ENCODE peak calls at places on chromosomes 4 and X, in four cellular contexts. Q is heart left ventricle, Z is glutamatergic neuron, T is endothelial cell of umbilical vein. S is an unnamed sample.

GRCh38 chrX:17944833-17945497 is 83.9 kb upstream of the RAI2 start:
- DNase-seq in Q (no peak), Z (no peak), T (peak), S (peak)

GRCh38 chr4:130026185-130026584 is 930.2 kb downstream of the C4orf33 start:
- DNase-seq in T (no peak), Z (no peak), Q (no peak), S (no peak)

GRCh38 chr4:47221721-47222120 is 190.4 kb downstream of the GABRB1 start:
- DNase-seq in T (no peak), Z (no peak), Q (no peak), S (no peak)

GRCh38 chr4:19823781-19824180 is 427.9 kb upstream of the SLIT2 start:
- DNase-seq in Q (no peak), T (no peak), Z (no peak), S (no peak)

GRCh38 chr4:121863787-121864186 is 6.5 kb downstream of the BBS7 start:
- DNase-seq in Q (no peak), Z (no peak), T (no peak), S (no peak)

GRCh38 chr4:8269535-8270417 is at the start of gene HTRA3:
- DNase-seq in Z (no peak), Q (peak), T (peak), S (peak)

GRCh38 chr4:3284734-3285557 is 7.9 kb upstream of the RGS12 start:
- DNase-seq in Q (no peak), T (no peak), Z (no peak), S (no peak)

GRCh38 chr4:84498203-84499026 is 677 bp downstream of the NKX6-1 start:
- DNase-seq in T (peak), Q (no peak), Z (peak), S (no peak)

GRCh38 chr4:6561706-6562371 is 13.2 kb upstream of the MAN2B2 start:
- DNase-seq in Z (no peak), Q (no peak), T (no peak), S (no peak)

GRCh38 chr4:35900608-35901243 is 343.6 kb downstream of the ARAP2 start:
- DNase-seq in Z (no peak), Q (no peak), T (no peak), S (no peak)

GRCh38 chrX:23548164-23548563 is 119.1 kb upstream of the PRDX4 start:
- DNase-seq in Z (no peak), T (no peak), Q (no peak), S (no peak)

GRCh38 chrX:18353931-18354368 is 538 bp downstream of the SCML2 start:
- DNase-seq in T (no peak), Q (no peak), Z (peak), S (peak)

GRCh38 chr4:8771666-8772065 is 100.0 kb downstream of the HMX1 start:
- DNase-seq in T (no peak), Z (peak), Q (no peak), S (no peak)

GRCh38 chr4:34176609-34177008 is 2067.7 kb downstream of the ARAP2 start:
- DNase-seq in Z (no peak), Q (no peak), T (no peak), S (no peak)

GRCh38 chr4:6546681-6547447 is 28.1 kb upstream of the MAN2B2 start:
- DNase-seq in T (peak), Z (peak), Q (peak), S (peak)

GRCh38 chrX:7444967-7445366 is 297.0 kb upstream of the PUDP start:
- DNase-seq in Q (no peak), T (no peak), Z (no peak), S (no peak)

GRCh38 chr4:160835789-160836188 is 1328.0 kb downstream of the FSTL5 start:
- DNase-seq in Z (no peak), Q (no peak), T (no peak), S (no peak)

GRCh38 chr4:99166544-99166943 is 22.4 kb upstream of the ADH4 start:
- DNase-seq in T (no peak), Q (no peak), Z (no peak), S (no peak)

GRCh38 chr4:1601533-1601835 is 82.6 kb downstream of the FAM53A start:
- DNase-seq in T (no peak), Z (no peak), Q (no peak), S (no peak)

GRCh38 chr4:29295280-29295679 is 1424.9 kb upstream of the PCDH7 start:
- DNase-seq in Q (no peak), T (peak), Z (no peak), S (no peak)

GRCh38 chr4:151408380-151408629 is 671 bp upstream of the FHIP1A start:
- DNase-seq in T (no peak), Q (no peak), Z (no peak), S (no peak)

GRCh38 chr4:151409470-151410313 is 716 bp downstream of the FHIP1A start:
- DNase-seq in Q (no peak), Z (no peak), T (no peak), S (no peak)

GRCh38 chr4:151407466-151408379 is 1.3 kb upstream of the FHIP1A start:
- DNase-seq in Q (peak), Z (no peak), T (no peak), S (no peak)

GRCh38 chr4:151408630-151409469 is at the start of gene FHIP1A:
- DNase-seq in Q (peak), T (peak), Z (peak), S (peak)

GRCh38 chr4:151407018-151407417 is 2.0 kb upstream of the FHIP1A start:
- DNase-seq in Z (no peak), T (no peak), Q (no peak), S (no peak)
- TF ChIP-seq CTCF in Z (no peak), T (no peak), Q (no peak), S (no peak)

DNA sequence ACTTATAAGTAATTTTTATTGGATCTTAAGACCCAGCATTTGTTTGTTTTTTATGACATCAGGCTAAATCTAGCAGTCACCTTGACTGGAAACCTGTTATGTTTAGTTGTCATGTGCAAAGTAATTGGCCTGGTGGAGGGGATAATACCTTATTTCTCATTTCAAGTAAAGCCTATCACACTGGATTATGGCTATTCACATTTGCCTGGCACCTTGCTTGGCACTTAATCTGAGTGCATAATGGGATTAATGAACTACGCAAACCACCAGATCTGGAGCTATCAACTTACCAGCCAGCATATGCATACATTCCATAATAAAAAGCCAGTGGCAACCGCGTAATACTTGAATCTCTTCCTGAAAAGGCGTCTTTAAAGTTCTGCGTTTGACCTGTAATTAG is 23.2 kb downstream of the SLC7A11 start:
- DNase-seq in T (no peak), Q (no peak), Z (no peak), S (no peak)
- TF ChIP-seq CTCF in T (no peak), Q (no peak), Z (no peak), S (no peak)

GRCh38 chr4:21512351-21512750 is 436.2 kb downstream of the KCNIP4 start:
- DNase-seq in T (peak), Q (no peak), Z (no peak), S (peak)
- TF ChIP-seq CTCF in T (peak), Q (no peak), Z (peak), S (peak)

DNA sequence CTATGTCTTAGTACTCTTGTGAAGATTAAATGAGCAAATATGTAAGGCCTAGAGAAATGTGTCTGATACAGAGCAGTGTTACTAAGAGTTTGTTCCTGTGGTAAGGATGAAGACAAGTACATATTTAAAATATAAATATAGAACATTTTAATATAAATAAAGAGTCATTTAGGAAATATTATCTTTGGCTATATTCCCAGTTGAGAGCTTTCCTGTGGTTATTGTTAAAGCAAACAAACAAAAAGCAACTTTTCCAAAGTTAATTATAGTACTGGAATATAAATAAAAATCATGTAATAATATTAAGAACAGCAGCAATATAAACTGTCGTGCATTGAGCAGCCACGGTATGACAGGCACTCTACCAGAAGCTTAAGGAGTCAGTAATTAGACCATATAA is 472.5 kb downstream of the INPP4B start:
- DNase-seq in T (peak), Q (no peak), Z (no peak), S (no peak)
- TF ChIP-seq CTCF in T (no peak), Q (no peak), Z (no peak), S (no peak)

GRCh38 chr4:184722798-184723197 is 11.1 kb downstream of the CENPU start:
- DNase-seq in Z (no peak), T (no peak), Q (no peak), S (no peak)
- TF ChIP-seq CTCF in Z (no peak), T (no peak), Q (no peak), S (no peak)

GRCh38 chr4:39406763-39407583 is at the start of gene KLB:
- DNase-seq in T (no peak), Z (peak), Q (no peak), S (no peak)

GRCh38 chr4:39407584-39407885 is 805 bp downstream of the KLB start:
- DNase-seq in T (no peak), Z (no peak), Q (no peak), S (no peak)

GRCh38 chr4:39415678-39416283 is 9.1 kb downstream of the KLB start:
- DNase-seq in Q (no peak), T (no peak), Z (no peak), S (no peak)

DNA sequence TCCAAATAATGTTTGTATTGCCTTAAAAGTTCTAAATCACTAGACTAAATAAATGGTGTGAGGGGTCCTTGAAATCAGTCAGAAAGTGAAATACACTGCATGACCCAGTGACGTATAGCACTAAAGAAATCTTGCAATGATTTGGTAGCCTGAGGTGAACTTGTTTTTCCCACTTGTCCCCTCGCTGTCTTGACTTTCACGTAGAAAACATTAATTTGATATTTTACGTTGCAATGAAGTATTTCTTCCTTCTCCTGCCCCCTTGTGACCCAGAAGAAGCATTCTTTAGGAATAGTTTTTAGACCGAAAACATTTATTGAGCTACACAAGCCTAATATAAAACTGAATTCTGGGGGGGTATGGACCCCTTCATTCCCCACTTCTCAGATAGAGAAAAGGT is 3.7 kb downstream of the KLB start:
- DNase-seq in T (peak), Q (no peak), Z (no peak), S (no peak)
- TF ChIP-seq CTCF in T (no peak), Q (no peak), Z (no peak), S (no peak)

DNA sequence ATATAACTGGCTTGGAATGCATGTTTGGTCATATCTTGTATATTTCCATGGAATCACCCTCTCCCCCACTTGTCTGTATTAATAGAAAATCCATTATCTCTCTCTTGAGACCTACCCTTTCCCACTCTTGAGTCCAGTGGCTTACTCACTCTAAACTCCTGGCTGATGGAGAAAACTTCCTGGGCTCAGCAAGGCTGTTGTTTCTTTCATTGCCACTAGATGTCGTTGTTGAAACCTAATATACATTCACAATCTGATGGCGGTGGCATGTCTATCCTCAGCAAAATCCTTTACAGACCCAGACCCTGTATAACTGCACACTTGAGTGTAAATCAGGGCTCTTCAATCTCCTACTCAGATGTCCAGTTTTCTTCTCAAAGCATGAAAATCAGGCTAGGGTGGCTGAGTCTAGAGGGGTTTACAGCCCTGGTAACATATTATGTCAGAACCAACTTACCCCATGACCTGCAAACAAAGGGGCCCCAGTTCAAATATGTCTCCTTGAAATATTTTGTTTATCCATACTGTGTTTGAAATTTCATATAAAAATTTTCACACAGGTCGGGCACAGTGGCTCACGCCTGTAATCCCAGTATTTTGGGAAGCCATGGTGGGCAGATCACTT is 70.0 kb upstream of the FAM241A start:
- DNase-seq in Z (no peak), Q (no peak), T (peak), S (peak)
- TF ChIP-seq CTCF in Z (peak), Q (peak), T (peak), S (peak)

GRCh38 chr4:152063301-152064235 is 302.8 kb upstream of the GATB start:
- DNase-seq in Q (no peak), T (no peak), Z (peak), S (no peak)
- TF ChIP-seq CTCF in Q (no peak), T (no peak), Z (no peak), S (no peak)